ENCODE peak calls at places on chromosomes 1 and 21, in nine cellular contexts. M is RPMI7951; D is stimulated activated CD4-positive, alpha-beta T cell treated with anti-CD3 and anti-CD28 coated beads, TNF-alpha, amount 100 ng/mL, for 1 hour; S is activated CD4-positive, CD25-positive, alpha-beta regulatory T cell; X is NCI-H446 treated with DMSO at 0.1 percent for 48 hours; P is AG08395; Y is GM03348; W is germinal center; L is body of pancreas. U is an unnamed sample.

GRCh38 chr1:121483961-121484424 is 299.2 kb downstream of the SRGAP2C start:
- DNase-seq in W (no peak), S (no peak), L (no peak), D (no peak), X (no peak), P (peak), M (peak), Y (peak), U (peak)

GRCh38 chr21:43025636-43026180 is 49.9 kb downstream of the CBS start:
- DNase-seq in S (no peak), W (no peak), P (peak), X (no peak), M (no peak), D (no peak), Y (peak), L (no peak), U (peak)

GRCh38 chr1:6860401-6860800 is 75.1 kb downstream of the CAMTA1 start:
- DNase-seq in M (peak), L (no peak), S (no peak), Y (no peak), X (no peak), D (no peak), W (no peak), P (no peak), U (no peak)

GRCh38 chr21:15631342-15631741 is 98.4 kb upstream of the USP25 start:
- DNase-seq in S (no peak), X (no peak), W (no peak), D (no peak), L (no peak), P (peak), Y (peak), M (peak), U (peak)

GRCh38 chr1:54927475-54928240 is 40.7 kb upstream of the DHCR24 start:
- DNase-seq in W (no peak), M (peak), S (no peak), P (peak), X (no peak), D (no peak), Y (no peak), L (peak), U (no peak)

GRCh38 chr1:205533729-205534443 is 29.4 kb downstream of the CDK18 start:
- DNase-seq in D (no peak), P (no peak), Y (no peak), X (no peak), W (no peak), M (no peak), L (no peak), S (no peak), U (no peak)

GRCh38 chr1:23796466-23797271 is 3.9 kb downstream of the GALE start:
- DNase-seq in Y (no peak), S (no peak), D (no peak), X (no peak), L (no peak), W (no peak), P (no peak), M (no peak), U (no peak)

GRCh38 chr1:160062134-160062533 is 7.8 kb downstream of the KCNJ10 start:
- DNase-seq in D (no peak), L (no peak), M (no peak), X (no peak), Y (no peak), P (no peak), W (no peak), S (no peak), U (no peak)

GRCh38 chr1:210626341-210626740 is 297.6 kb downstream of the HHAT start:
- DNase-seq in S (no peak), D (no peak), X (no peak), Y (no peak), L (no peak), P (no peak), M (no peak), W (no peak), U (no peak)

GRCh38 chr1:165138960-165139359 is 217.6 kb downstream of the LMX1A start:
- DNase-seq in M (no peak), D (no peak), X (no peak), Y (no peak), S (no peak), L (no peak), W (no peak), P (no peak), U (no peak)

GRCh38 chr1:61056674-61057439 is 25.5 kb upstream of the NFIA start:
- DNase-seq in X (peak), P (no peak), W (no peak), D (no peak), S (no peak), L (peak), Y (peak), M (peak), U (no peak)

GRCh38 chr1:226604846-226605572 is 56.4 kb downstream of the STUM start:
- DNase-seq in S (no peak), X (no peak), P (no peak), L (no peak), Y (peak), D (no peak), W (no peak), M (no peak), U (no peak)

GRCh38 chr21:43782741-43783700 is 6.4 kb upstream of the RRP1 start:
- DNase-seq in M (no peak), X (no peak), D (no peak), L (no peak), S (no peak), W (no peak), P (no peak), Y (no peak), U (no peak)

GRCh38 chr1:29129916-29130315 is 6.2 kb upstream of the TMEM200B start:
- DNase-seq in P (peak), X (no peak), L (no peak), S (no peak), M (peak), Y (no peak), W (no peak), D (no peak), U (no peak)

U was measured in astrocyte of the cerebellum.